ENCODE peak calls at places on chromosomes 6 and 20, in five cellular contexts. B, J, D, P and O are unnamed samples. For H3K4me1, the result is how much of the 10 kb centered on the place peaks cover.

GRCh38 chr6:139539852-139540251 is 165.4 kb upstream of the CITED2 start:
- DNase-seq in D (peak), J (peak), P (peak), B (peak), O (peak)

GRCh38 chr20:50794181-50794845 is 548 bp upstream of the BCAS4 start:
- DNase-seq in B (no peak), P (no peak), D (no peak), J (no peak), O (no peak)

GRCh38 chr20:10540636-10541493 is 105.8 kb downstream of the SLX4IP start:
- DNase-seq in P (no peak), J (no peak), B (peak), D (no peak), O (no peak)

GRCh38 chr6:150598401-150598800 is 1.3 kb upstream of the PLEKHG1 start:
- DNase-seq in J (no peak), P (no peak), B (no peak), D (no peak), O (no peak)

GRCh38 chr6:132333639-132334516 is 67.4 kb downstream of the MOXD1 start:
- DNase-seq in B (peak), J (peak), P (peak), D (peak), O (no peak)

GRCh38 chr20:50392138-50392866 is 117.9 kb upstream of the PTPN1 start:
- DNase-seq in B (no peak), J (no peak), D (no peak), P (no peak), O (no peak)

GRCh38 chr6:100453701-100454521 is 10.8 kb downstream of the SIM1 start:
- DNase-seq in B (no peak), P (no peak), J (no peak), D (no peak), O (peak)

GRCh38 chr6:137495652-137496391 is 1.6 kb upstream of the OLIG3 start:
- DNase-seq in J (no peak), B (no peak), D (no peak), P (no peak), O (peak)

GRCh38 chr20:15310361-15310760 is 972.9 kb upstream of the FLRT3 start:
- DNase-seq in B (no peak), P (no peak), D (no peak), J (no peak), O (no peak)

GRCh38 chr6:157538698-157539097 is 157.7 kb downstream of the ZDHHC14 start:
- DNase-seq in B (no peak), J (no peak), P (no peak), D (no peak), O (no peak)

GRCh38 chr6:54579011-54579410 is 267.6 kb upstream of the FAM83B start:
- DNase-seq in J (no peak), B (peak), P (no peak), D (no peak), O (no peak)

GRCh38 chr20:50613438-50614169 is 77.7 kb downstream of the RIPOR3 start:
- DNase-seq in D (no peak), B (no peak), J (no peak), P (no peak), O (no peak)

GRCh38 chr6:155116571-155116910 is 121.4 kb downstream of the TIAM2 start:
- DNase-seq in B (peak), J (no peak), D (no peak), P (no peak), O (no peak)

GRCh38 chr6:149846321-149846720 is 17.8 kb downstream of the LRP11 start:
- DNase-seq in B (peak), J (peak), P (no peak), D (no peak), O (peak)

GRCh38 chr6:79048611-79049010 is 29.4 kb downstream of the PHIP start:
- DNase-seq in P (no peak), D (peak), J (no peak), B (peak), O (no peak)

GRCh38 chr6:43268348-43268685 is 25.0 kb downstream of the TTBK1 start:
- DNase-seq in D (no peak), P (peak), B (no peak), J (no peak), O (no peak)

GRCh38 chr20:14879020-14879697 is 541.7 kb upstream of the FLRT3 start:
- DNase-seq in P (no peak), J (no peak), D (peak), B (peak), O (no peak)

GRCh38 chr6:28167926-28168325 is 26.2 kb downstream of the ZKSCAN8 start:
- DNase-seq in D (no peak), J (no peak), P (no peak), B (no peak), O (no peak)

GRCh38 chr6:166860392-166860791 is 96.0 kb downstream of the RNASET2 start:
- DNase-seq in J (no peak), B (no peak), D (no peak), P (no peak), O (no peak)

GRCh38 chr6:136209496-136209895 is 40.6 kb downstream of the MTFR2 start:
- DNase-seq in B (no peak), D (no peak), J (no peak), P (no peak), O (no peak)

GRCh38 chr6:137389150-137389664 is 105.0 kb downstream of the OLIG3 start:
- DNase-seq in J (no peak), B (no peak), P (no peak), D (no peak), O (peak)

GRCh38 chr20:36563415-36563814 is 10.0 kb upstream of the TGIF2 start:
- DNase-seq in P (no peak), B (no peak), J (no peak), D (no peak), O (no peak)

GRCh38 chr6:36649086-36649485 is 29.4 kb upstream of the CDKN1A start:
- DNase-seq in B (no peak), J (no peak), D (no peak), P (no peak), O (no peak)

GRCh38 chr6:83536034-83536646 is 23.8 kb downstream of the PRSS35 start:
- DNase-seq in D (peak), J (no peak), P (no peak), B (peak), O (no peak)

GRCh38 chr20:5735845-5736530 is 14.2 kb upstream of the SHLD1 start:
- DNase-seq in P (peak), J (no peak), B (no peak), D (no peak), O (no peak)

GRCh38 chr20:3068986-3069900 is 2.2 kb upstream of the OXT start:
- DNase-seq in B (no peak), J (no peak), P (no peak), D (no peak), O (no peak)

GRCh38 chr20:4040283-4041179 is 25.2 kb upstream of the RNF24 start:
- DNase-seq in B (peak), P (no peak), J (no peak), D (no peak), O (no peak)

GRCh38 chr6:121106962-121107361 is 227.3 kb downstream of the TBC1D32 start:
- DNase-seq in P (no peak), B (no peak), D (no peak), J (no peak), O (no peak)

GRCh38 chr6:6790891-6791290 is 202.4 kb downstream of the LY86 start:
- DNase-seq in P (no peak), D (no peak), J (no peak), B (peak), O (no peak)

GRCh38 chr20:11624704-11625103 is 293.0 kb upstream of the BTBD3 start:
- DNase-seq in P (no peak), B (no peak), D (no peak), J (no peak), O (no peak)

GRCh38 chr6:112879920-112880413 is 532.8 kb downstream of the RFPL4B start:
- DNase-seq in P (no peak), D (no peak), B (peak), J (no peak), O (peak)

GRCh38 chr6:30530013-30530412 is 26.3 kb downstream of the GNL1 start:
- DNase-seq in J (no peak), B (no peak), P (no peak), D (no peak), O (no peak)

GRCh38 chr6:148972481-148972880 is 225.7 kb downstream of the UST start:
- DNase-seq in P (no peak), J (peak), B (peak), D (no peak), O (peak)

GRCh38 chr20:3080939-3081388 is 3.6 kb downstream of the AVP start:
- DNase-seq in D (no peak), P (peak), B (peak), J (peak), O (peak)

GRCh38 chr6:124753562-124753961 is 208.7 kb upstream of the RNF217 start:
- DNase-seq in B (no peak), P (no peak), D (no peak), J (no peak), O (no peak)

DNA sequence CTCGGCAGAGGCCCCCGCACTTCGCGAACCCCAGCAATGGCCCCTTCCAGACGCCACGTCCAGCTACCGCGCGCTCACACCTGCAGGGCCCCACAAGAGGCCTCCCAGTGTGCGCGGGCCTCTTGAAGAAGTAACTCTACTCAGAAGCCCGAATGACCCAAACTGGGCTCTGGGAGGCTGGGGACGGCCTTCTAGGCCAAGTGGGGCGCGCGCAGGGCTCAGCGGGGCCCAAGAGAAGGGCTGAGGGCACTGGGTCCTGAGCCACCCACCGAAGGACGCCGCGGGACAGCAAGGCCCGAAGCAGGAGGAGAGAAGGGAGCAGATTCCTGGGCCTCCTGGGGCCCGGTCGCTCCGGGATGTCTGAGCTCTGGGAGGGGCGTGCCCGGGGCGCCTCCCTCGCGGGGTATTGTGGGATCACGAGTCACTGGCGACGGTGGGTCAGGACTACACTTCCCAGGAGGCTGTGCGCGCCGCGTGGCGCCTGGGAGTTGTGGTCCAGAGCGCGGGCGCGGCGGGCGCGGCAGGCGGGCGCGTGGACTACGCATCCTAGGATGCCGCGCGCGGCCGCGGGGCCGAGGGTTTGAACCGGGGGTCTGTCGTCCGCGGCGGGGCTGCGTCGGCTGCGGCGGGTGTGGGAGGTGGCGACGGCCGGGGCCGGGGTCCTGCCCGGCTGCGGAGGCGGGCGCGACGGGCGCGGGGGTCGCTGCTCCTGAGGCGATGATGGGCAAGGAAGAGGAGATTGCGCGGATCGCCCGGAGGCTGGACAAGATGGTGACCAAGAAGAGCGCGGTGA is at the start of gene TCEA2:
- DNase-seq in B (peak), J (peak), P (peak), D (peak), O (peak)
- H3K4me1 ChIP-seq in B (under half), J (under half), P (under half), D (under half), O (under half)

DNA sequence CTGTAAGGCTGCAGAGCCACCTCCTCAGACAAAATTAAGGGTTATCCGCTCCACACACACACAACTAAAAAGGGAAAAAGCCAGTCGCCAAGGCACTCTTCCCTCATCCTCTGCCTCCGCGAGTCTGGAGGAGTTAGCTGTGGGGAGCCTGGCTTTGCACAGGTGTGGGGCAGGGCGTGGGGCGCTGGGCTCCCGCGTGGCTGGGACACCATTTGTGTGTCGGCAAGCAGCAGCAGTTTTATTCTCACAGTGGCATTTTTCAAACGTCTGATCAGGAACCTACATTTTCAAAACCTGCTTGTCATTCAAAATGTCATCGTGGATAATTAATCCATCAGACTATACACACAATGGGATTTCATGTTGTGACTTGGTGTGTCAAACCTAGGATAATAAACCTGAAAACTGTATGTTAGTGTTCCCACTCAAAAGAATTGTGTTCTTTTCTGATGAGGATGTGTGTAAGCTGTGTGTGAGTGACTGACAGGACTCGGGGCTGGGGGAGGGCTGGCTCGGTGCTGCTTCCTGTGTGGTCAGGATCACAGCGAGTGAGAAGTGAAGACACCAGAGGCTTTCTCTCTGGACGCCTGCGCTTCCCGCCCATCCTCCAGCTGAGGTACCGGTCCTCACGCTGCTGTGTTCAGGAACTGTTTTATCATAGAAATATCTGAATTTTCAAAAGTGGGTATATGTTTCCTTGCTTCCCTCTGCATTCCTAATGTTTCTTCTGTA is 83.1 kb downstream of the IRF4 start:
- DNase-seq in B (no peak), J (no peak), P (no peak), D (no peak), O (no peak)
- H3K4me1 ChIP-seq in B (under half), J (under half), P (under half), D (under half), O (under half)

DNA sequence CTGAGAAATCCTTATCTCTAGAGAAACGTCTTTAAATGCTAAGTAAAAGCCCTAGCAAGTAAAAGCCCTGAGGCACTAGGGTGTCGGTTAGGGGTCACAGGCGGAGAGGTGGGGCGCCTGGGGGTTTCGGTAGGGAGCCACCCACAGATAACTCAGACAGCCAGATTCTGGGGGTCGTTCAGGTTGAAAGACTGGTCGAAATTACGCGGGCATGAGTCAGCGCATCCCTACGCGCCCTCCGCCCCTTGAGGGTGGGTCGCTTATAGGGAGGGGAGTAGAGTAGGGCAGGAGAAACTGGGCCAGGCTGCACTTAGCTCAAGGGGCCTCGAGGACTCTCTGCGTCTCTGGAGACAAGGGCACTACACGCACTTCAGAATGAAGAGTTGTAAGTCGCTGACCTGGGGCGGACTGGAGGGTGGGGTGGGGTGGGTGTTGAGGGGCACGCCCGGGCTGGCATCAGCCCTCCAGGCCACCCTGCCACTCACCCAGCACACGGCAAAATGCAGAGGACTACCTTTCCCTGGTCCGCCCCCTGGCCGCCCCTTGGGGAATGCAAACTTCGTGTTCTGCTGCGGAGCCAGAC is 598 bp upstream of the PPT2 start:
- DNase-seq in P (peak), J (peak), B (peak), D (peak), O (no peak)
- H3K4me1 ChIP-seq in P (under half), J (under half), B (under half), D (under half), O (under half)

GRCh38 chr20:53578492-53579222 is 15.0 kb downstream of the ZNF217 start:
- DNase-seq in D (no peak), B (peak), J (no peak), P (peak), O (no peak)
- H3K4me1 ChIP-seq in D (half or more), B (under half), J (under half), P (half or more), O (half or more)

GRCh38 chr6:163436843-163437242 is 22.3 kb downstream of the QKI start:
- DNase-seq in D (no peak), B (peak), J (no peak), P (no peak), O (no peak)
- H3K4me1 ChIP-seq in D (under half), B (under half), J (half or more), P (half or more), O (half or more)

GRCh38 chr6:147200711-147201110 is 3.5 kb upstream of the STXBP5 start:
- DNase-seq in J (no peak), B (no peak), D (no peak), P (no peak), O (no peak)
- H3K4me1 ChIP-seq in J (under half), B (under half), D (under half), P (under half), O (under half)

GRCh38 chr20:25063546-25063945 is 5.6 kb upstream of the ACSS1 start:
- DNase-seq in P (no peak), J (no peak), D (no peak), B (no peak), O (no peak)
- H3K4me1 ChIP-seq in P (under half), J (under half), D (under half), B (under half), O (under half)

GRCh38 chr20:63968136-63968927 is 1.4 kb downstream of the ZNF512B start:
- DNase-seq in P (peak), J (peak), D (no peak), B (no peak), O (peak)
- H3K4me1 ChIP-seq in P (under half), J (under half), D (under half), B (under half), O (under half)